ENCODE peak calls at places on chromosomes 13 and 19, in seven cellular contexts. T, N, H, S, M, Q and P are unnamed samples.

GRCh38 chr19:34595683-34596082 is 81.3 kb downstream of the SCGB2B2 start:
- DNase-seq in T (no peak), S (no peak), H (no peak), Q (no peak), M (no peak), N (no peak), P (no peak)

GRCh38 chr13:87893982-87894527 is 222.9 kb downstream of the SLITRK5 start:
- DNase-seq in M (no peak), T (no peak), N (no peak), H (no peak), Q (peak), S (no peak), P (no peak)

GRCh38 chr13:74074723-74075122 is 59.5 kb downstream of the KLF12 start:
- DNase-seq in Q (peak), S (no peak), H (no peak), T (no peak), N (peak), M (peak), P (no peak)

GRCh38 chr13:77285098-77285497 is 41.8 kb downstream of the MYCBP2 start:
- DNase-seq in H (no peak), M (no peak), Q (no peak), T (no peak), N (no peak), S (no peak), P (no peak)

GRCh38 chr13:51152713-51153112 is 41.6 kb upstream of the C13orf42 start:
- DNase-seq in T (no peak), M (no peak), N (no peak), Q (no peak), S (peak), H (no peak), P (no peak)

GRCh38 chr13:75870397-75870801 is 234.3 kb downstream of the LMO7 start:
- DNase-seq in S (no peak), N (no peak), H (peak), T (no peak), Q (peak), M (no peak), P (no peak)

GRCh38 chr19:40809358-40810086 is 10.5 kb downstream of the EGLN2 start:
- DNase-seq in S (no peak), N (no peak), T (no peak), Q (no peak), H (no peak), M (no peak), P (no peak)

GRCh38 chr13:51625555-51626345 is 41.5 kb downstream of the WDFY2 start:
- DNase-seq in S (no peak), H (no peak), M (no peak), N (no peak), T (peak), Q (peak), P (no peak)

GRCh38 chr19:518292-519231 is 11.3 kb downstream of the TPGS1 start:
- DNase-seq in Q (peak), M (peak), S (no peak), N (no peak), T (no peak), H (peak), P (no peak)

GRCh38 chr13:51966186-51966585 is 45.1 kb downstream of the ATP7B start:
- DNase-seq in M (no peak), Q (no peak), N (no peak), S (no peak), T (no peak), H (no peak), P (no peak)

GRCh38 chr13:68064371-68064770 is 834.2 kb upstream of the PCDH9 start:
- DNase-seq in Q (no peak), T (no peak), N (no peak), S (no peak), H (no peak), M (no peak), P (no peak)

GRCh38 chr13:36839281-36839680 is 20.3 kb downstream of the RFXAP start:
- DNase-seq in M (no peak), T (no peak), S (no peak), N (no peak), Q (no peak), H (no peak), P (no peak)

GRCh38 chr19:6239871-6240676 is 39.7 kb downstream of the MLLT1 start:
- DNase-seq in Q (no peak), H (no peak), S (no peak), M (no peak), N (no peak), T (no peak), P (no peak)

GRCh38 chr13:66992183-66992582 is 238.0 kb downstream of the PCDH9 start:
- DNase-seq in T (no peak), H (no peak), S (no peak), Q (peak), M (no peak), N (peak), P (no peak)

GRCh38 chr13:100128373-100128772 is 39.5 kb downstream of the PCCA start:
- DNase-seq in T (no peak), H (no peak), S (peak), Q (peak), N (peak), M (no peak), P (no peak)

GRCh38 chr19:55165952-55166529 is 372 bp downstream of the DNAAF3 start:
- DNase-seq in Q (peak), N (peak), M (no peak), T (peak), S (peak), H (peak), P (no peak)

GRCh38 chr19:17671906-17672305 is 16.2 kb downstream of the UNC13A start:
- DNase-seq in H (no peak), M (no peak), S (peak), Q (peak), N (no peak), T (no peak), P (peak)

GRCh38 chr19:3243851-3244700 is 19.6 kb downstream of the CELF5 start:
- DNase-seq in M (no peak), Q (peak), T (no peak), N (peak), S (no peak), H (peak), P (no peak)

GRCh38 chr19:31518216-31518615 is 169.0 kb upstream of the TSHZ3 start:
- DNase-seq in N (no peak), S (no peak), Q (no peak), T (no peak), M (no peak), H (no peak), P (no peak)

GRCh38 chr19:3987619-3988371 is 2.5 kb upstream of the EEF2 start:
- DNase-seq in M (no peak), N (peak), H (peak), T (peak), Q (peak), S (peak), P (peak)

GRCh38 chr13:69657676-69658075 is 449.9 kb upstream of the ATXN8OS start:
- DNase-seq in T (no peak), Q (no peak), S (no peak), H (no peak), M (no peak), N (no peak), P (no peak)

GRCh38 chr19:2974342-2974932 is 2.9 kb upstream of the TLE6 start:
- DNase-seq in S (no peak), N (peak), T (peak), Q (no peak), M (no peak), H (no peak), P (no peak)

GRCh38 chr13:63737418-63737817 is 2321.8 kb upstream of the PCDH20 start:
- DNase-seq in H (no peak), M (no peak), T (no peak), Q (no peak), S (no peak), N (no peak), P (no peak)

GRCh38 chr13:105732946-105733529 is 802.4 kb downstream of the EFNB2 start:
- DNase-seq in T (no peak), S (no peak), H (no peak), Q (no peak), N (no peak), M (no peak), P (no peak)

GRCh38 chr13:105735269-105735668 is 800.2 kb downstream of the EFNB2 start:
- DNase-seq in H (no peak), Q (no peak), N (no peak), T (no peak), M (no peak), S (peak), P (no peak)

DNA sequence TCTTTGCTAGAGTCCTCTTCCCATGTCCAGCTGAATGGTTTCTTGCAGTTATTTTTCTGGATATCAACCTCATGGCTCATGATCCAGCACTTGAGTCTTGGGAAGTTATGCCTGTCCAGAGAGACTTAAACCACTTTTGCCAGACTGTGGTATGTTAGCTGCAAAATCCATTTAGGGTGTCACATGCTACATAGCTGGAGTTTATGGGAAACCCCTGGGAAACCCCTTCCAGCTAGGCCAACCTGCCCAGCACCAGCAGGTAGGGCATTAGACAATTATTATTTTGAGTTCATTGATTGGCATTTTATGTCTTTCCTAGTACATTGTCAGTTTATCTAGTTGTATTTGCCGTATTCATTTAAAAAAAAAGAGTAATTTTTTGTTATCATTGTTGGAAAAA is 797.8 kb downstream of the EFNB2 start:
- DNase-seq in M (no peak), Q (no peak), S (no peak), N (no peak), H (no peak), T (no peak), P (no peak)
- H3K4me3 ChIP-seq in M (no peak), Q (no peak), S (no peak), N (no peak), H (no peak), T (no peak), P (no peak)

GRCh38 chr19:44723299-44723951 is 24.5 kb downstream of the CEACAM16 start:
- DNase-seq in Q (no peak), T (no peak), N (no peak), M (no peak), H (no peak), S (no peak), P (no peak)

GRCh38 chr19:44723952-44724319 is 24.6 kb upstream of the BCL3 start:
- DNase-seq in H (peak), N (peak), M (no peak), S (peak), T (peak), Q (peak), P (no peak)

GRCh38 chr19:44725251-44725650 is 23.3 kb upstream of the BCL3 start:
- DNase-seq in M (no peak), H (no peak), S (no peak), Q (no peak), N (no peak), T (no peak), P (no peak)

GRCh38 chr19:44726465-44726864 is 22.0 kb upstream of the BCL3 start:
- DNase-seq in S (no peak), T (no peak), M (no peak), Q (no peak), H (no peak), N (no peak), P (no peak)

DNA sequence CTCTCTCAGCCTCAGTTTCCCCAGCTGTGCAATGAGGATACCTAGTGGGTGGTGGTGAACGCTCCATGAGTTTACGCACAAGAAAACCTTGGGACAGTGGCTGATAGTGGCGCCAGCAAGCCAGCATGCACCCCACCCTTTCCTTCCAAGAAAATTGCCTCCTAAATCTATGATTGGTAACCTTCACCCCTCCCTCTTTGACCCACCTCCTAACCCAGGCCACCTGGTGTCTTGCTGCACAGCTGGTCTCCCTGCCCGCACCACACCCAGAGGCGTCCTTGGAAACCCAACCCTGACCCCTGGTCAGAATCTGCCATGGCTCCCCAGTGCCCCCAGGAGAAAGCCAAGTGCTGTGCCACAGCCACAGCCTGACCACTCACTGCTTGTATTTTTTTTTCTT is 22.8 kb upstream of the BCL3 start:
- DNase-seq in S (no peak), M (no peak), H (no peak), N (no peak), Q (no peak), T (no peak), P (no peak)
- H3K4me3 ChIP-seq in S (no peak), M (no peak), H (no peak), N (no peak), Q (no peak), T (no peak), P (no peak)

GRCh38 chr19:58380037-58380735 is 644 bp downstream of the ZNF837 start:
- DNase-seq in H (no peak), T (no peak), Q (peak), S (no peak), N (no peak), M (no peak), P (no peak)

GRCh38 chr19:58380736-58381459 is at the start of gene ZNF837:
- DNase-seq in S (peak), T (peak), Q (peak), H (peak), N (peak), M (peak), P (peak)

GRCh38 chr19:58381460-58382220 is 810 bp upstream of the ZNF837 start:
- DNase-seq in S (no peak), H (no peak), Q (no peak), N (no peak), M (no peak), T (no peak), P (no peak)

GRCh38 chr19:58382997-58383603 is 2.3 kb upstream of the ZNF837 start:
- DNase-seq in N (no peak), H (no peak), M (no peak), Q (no peak), S (no peak), T (no peak), P (no peak)

DNA sequence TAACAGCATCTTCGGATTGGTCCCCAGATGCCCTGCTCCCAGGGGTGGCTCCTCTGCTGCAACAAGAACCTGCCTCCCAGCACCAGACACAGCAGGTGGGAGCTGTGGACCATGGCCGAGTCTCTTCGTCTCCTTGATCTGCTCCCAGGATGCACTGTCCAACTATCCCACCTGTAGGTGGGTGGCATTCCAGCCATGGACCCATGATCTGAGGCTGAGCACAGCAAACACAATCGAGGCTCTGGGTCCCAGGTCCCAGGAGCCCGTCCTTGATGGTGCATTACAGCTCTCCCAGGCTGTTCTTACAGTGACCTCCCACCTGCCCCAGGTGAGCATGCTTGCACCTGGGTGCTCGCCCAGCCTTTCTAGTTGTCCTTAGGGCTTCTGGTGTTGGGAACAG is 1.6 kb downstream of the ZNF837 start:
- DNase-seq in S (no peak), M (no peak), T (no peak), Q (no peak), N (no peak), H (no peak), P (no peak)
- H3K4me3 ChIP-seq in S (no peak), M (no peak), T (no peak), Q (no peak), N (no peak), H (no peak), P (no peak)

DNA sequence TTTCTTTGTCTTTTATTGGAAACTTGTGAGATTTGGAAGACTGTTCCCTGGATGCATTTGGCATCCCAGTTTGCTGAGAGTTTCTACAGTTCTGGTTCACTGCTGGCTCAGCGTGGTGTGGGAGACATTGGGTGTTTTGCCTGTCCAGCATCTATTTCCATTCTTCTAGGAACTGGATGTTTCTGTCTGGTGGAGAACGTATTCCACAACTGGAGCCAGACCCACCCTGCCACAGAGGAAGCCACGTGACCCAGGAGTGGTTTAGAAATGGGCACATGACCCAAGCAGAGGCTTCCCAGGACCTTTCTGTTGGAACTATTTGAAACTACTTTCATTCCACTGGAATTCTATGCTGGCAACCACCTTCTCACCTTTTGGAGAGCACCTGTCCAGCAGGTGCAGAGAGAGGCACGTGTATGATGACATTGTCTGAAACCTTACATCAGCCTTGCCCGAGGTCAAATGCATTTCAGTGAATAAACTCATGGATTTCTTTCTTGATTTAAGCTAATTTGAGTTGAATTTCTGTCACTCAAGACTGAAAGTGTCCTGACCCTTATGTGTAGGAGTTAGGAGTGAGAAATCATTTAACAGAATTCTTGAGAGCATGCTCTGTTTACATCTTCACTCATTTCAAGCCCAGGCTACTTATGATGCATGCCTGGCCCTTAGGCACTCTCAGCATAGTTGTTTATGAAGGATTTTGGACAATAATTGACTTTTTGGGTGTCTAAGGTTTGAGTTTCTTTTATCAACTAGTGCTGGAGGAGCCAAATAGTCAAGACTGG is 121.8 kb downstream of the AKAP11 start:
- DNase-seq in S (no peak), Q (peak), T (no peak), N (no peak), H (no peak), M (no peak), P (no peak)
- H3K4me3 ChIP-seq in S (no peak), Q (no peak), T (no peak), N (no peak), H (no peak), M (no peak), P (no peak)

DNA sequence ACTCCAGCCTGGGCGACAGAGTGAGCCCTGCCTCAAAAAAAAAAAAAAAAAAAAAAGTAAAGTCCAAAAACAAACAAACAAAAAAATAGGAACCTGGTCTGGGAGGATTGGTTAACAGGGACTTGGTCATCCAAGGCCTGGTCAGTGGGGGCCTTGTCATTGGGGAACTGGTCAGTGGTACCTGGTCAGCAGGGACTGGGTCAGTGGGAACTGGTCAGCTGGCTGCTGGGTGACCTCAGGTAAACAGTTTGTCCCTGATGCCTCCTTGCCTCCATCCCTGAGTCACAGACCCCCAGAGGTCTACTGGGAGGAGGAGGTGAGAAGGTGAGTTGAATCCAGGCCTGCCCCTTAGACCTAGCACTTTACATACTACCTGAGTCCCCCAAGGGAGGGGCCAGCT is 5.7 kb upstream of the ZNF14 start:
- DNase-seq in N (no peak), H (no peak), Q (no peak), T (no peak), S (no peak), M (no peak), P (no peak)
- H3K4me3 ChIP-seq in N (no peak), H (no peak), Q (no peak), T (no peak), S (no peak), M (no peak), P (no peak)

GRCh38 chr19:44496711-44497110 is 3.6 kb downstream of the ZNF180 start:
- DNase-seq in T (no peak), M (no peak), N (no peak), H (no peak), S (no peak), Q (no peak), P (no peak)
- H3K4me3 ChIP-seq in T (no peak), M (no peak), N (no peak), H (no peak), S (no peak), Q (no peak), P (no peak)

GRCh38 chr19:38247734-38248268 is 8.4 kb downstream of the PPP1R14A start:
- DNase-seq in Q (no peak), H (no peak), T (no peak), M (no peak), S (no peak), N (peak), P (no peak)

GRCh38 chr19:38239816-38240215 is 15.8 kb upstream of the DPF1 start:
- DNase-seq in H (no peak), Q (no peak), M (no peak), S (no peak), T (no peak), N (no peak), P (no peak)

GRCh38 chr19:38247126-38247525 is 9.0 kb downstream of the PPP1R14A start:
- DNase-seq in Q (no peak), S (no peak), T (no peak), N (no peak), H (no peak), M (no peak), P (no peak)

GRCh38 chr19:38245826-38246498 is 10.2 kb downstream of the PPP1R14A start:
- DNase-seq in Q (no peak), M (no peak), N (no peak), H (no peak), S (no peak), T (peak), P (no peak)

DNA sequence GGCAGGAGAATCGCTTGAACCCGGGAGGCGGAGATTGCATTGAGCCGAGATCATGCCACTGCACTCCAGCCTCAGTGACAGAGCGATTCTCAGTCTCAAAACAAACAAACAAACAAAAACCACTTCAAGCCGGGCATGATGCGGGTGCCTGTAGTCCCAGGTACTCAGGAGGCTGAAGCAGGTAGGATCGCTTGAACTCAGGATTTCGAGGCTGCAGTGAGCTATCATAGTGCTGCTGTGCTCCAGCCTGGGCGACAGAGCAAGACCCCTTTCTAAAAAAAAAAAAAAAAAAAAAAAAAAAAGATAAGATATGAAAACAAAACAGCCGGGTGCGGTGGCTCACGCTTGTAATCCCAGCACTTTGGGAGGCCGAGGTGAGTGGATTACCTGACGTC is 12.9 kb downstream of the PPP1R14A start:
- DNase-seq in Q (no peak), S (no peak), H (no peak), M (no peak), T (no peak), N (no peak), P (no peak)
- H3K4me3 ChIP-seq in Q (no peak), S (no peak), H (no peak), M (no peak), T (no peak), N (no peak), P (peak)